ENCODE peak calls at places on chromosome 18, in ten cellular contexts. One of them, this sample, is unnamed.

GRCh38 chr18:2824865-2825264 is 21.9 kb upstream of the EMILIN2 start:
- DNase-seq in lower lobe of right lung: no peak
- DNase-seq in astrocyte: no peak
- DNase-seq in putamen: no peak
- DNase-seq in natural killer cell treated with Interleukin-12 subunit alpha and Interleukin-12 subunit beta and Interleukin-15 and Interleukin-18, amount 100 ng/mL, for 72 hours: no peak
- DNase-seq in stimulated activated CD4-positive, alpha-beta T cell treated with anti-CD3 and anti-CD28 coated beads, Interleukin-1b, Interleukin-23, amount 100 ng/mL, for 48 hours: no peak
- DNase-seq in CD4-positive, alpha-beta T cell: no peak
- DNase-seq in CD8-positive, alpha-beta memory T cell: no peak
- DNase-seq in mesenchymal stem cell: no peak
- DNase-seq in endodermal cell: no peak
- DNase-seq in this sample: no peak

GRCh38 chr18:51137051-51137729 is 60.3 kb downstream of the MEX3C start:
- DNase-seq in lower lobe of right lung: no peak
- DNase-seq in astrocyte: no peak
- DNase-seq in putamen: no peak
- DNase-seq in natural killer cell treated with Interleukin-12 subunit alpha and Interleukin-12 subunit beta and Interleukin-15 and Interleukin-18, amount 100 ng/mL, for 72 hours: no peak
- DNase-seq in stimulated activated CD4-positive, alpha-beta T cell treated with anti-CD3 and anti-CD28 coated beads, Interleukin-1b, Interleukin-23, amount 100 ng/mL, for 48 hours: no peak
- DNase-seq in CD4-positive, alpha-beta T cell: no peak
- DNase-seq in CD8-positive, alpha-beta memory T cell: no peak
- DNase-seq in mesenchymal stem cell: no peak
- DNase-seq in endodermal cell: no peak
- DNase-seq in this sample: no peak

GRCh38 chr18:45626330-45627203 is 11.3 kb downstream of the SLC14A2 start:
- DNase-seq in lower lobe of right lung: no peak
- DNase-seq in astrocyte: peak; percentile 61
- DNase-seq in putamen: peak; percentile 73
- DNase-seq in natural killer cell treated with Interleukin-12 subunit alpha and Interleukin-12 subunit beta and Interleukin-15 and Interleukin-18, amount 100 ng/mL, for 72 hours: peak; percentile 22
- DNase-seq in stimulated activated CD4-positive, alpha-beta T cell treated with anti-CD3 and anti-CD28 coated beads, Interleukin-1b, Interleukin-23, amount 100 ng/mL, for 48 hours: no peak
- DNase-seq in CD4-positive, alpha-beta T cell: no peak
- DNase-seq in CD8-positive, alpha-beta memory T cell: no peak
- DNase-seq in mesenchymal stem cell: peak; percentile 22
- DNase-seq in endodermal cell: peak; percentile 81
- DNase-seq in this sample: no peak

GRCh38 chr18:9015689-9016088 is 86.8 kb upstream of the NDUFV2 start:
- DNase-seq in lower lobe of right lung: no peak
- DNase-seq in astrocyte: no peak
- DNase-seq in putamen: no peak
- DNase-seq in natural killer cell treated with Interleukin-12 subunit alpha and Interleukin-12 subunit beta and Interleukin-15 and Interleukin-18, amount 100 ng/mL, for 72 hours: no peak
- DNase-seq in stimulated activated CD4-positive, alpha-beta T cell treated with anti-CD3 and anti-CD28 coated beads, Interleukin-1b, Interleukin-23, amount 100 ng/mL, for 48 hours: no peak
- DNase-seq in CD4-positive, alpha-beta T cell: no peak
- DNase-seq in CD8-positive, alpha-beta memory T cell: no peak
- DNase-seq in mesenchymal stem cell: no peak
- DNase-seq in endodermal cell: no peak
- DNase-seq in this sample: no peak

GRCh38 chr18:35982404-35983114 is 10.1 kb downstream of the RMP24 start:
- DNase-seq in lower lobe of right lung: no peak
- DNase-seq in astrocyte: peak; percentile 65
- DNase-seq in putamen: no peak
- DNase-seq in natural killer cell treated with Interleukin-12 subunit alpha and Interleukin-12 subunit beta and Interleukin-15 and Interleukin-18, amount 100 ng/mL, for 72 hours: no peak
- DNase-seq in stimulated activated CD4-positive, alpha-beta T cell treated with anti-CD3 and anti-CD28 coated beads, Interleukin-1b, Interleukin-23, amount 100 ng/mL, for 48 hours: no peak
- DNase-seq in CD4-positive, alpha-beta T cell: no peak
- DNase-seq in CD8-positive, alpha-beta memory T cell: no peak
- DNase-seq in mesenchymal stem cell: peak; percentile 25
- DNase-seq in endodermal cell: no peak
- DNase-seq in this sample: no peak

GRCh38 chr18:8801263-8801901 is 96.0 kb downstream of the MTCL1 start:
- DNase-seq in lower lobe of right lung: no peak
- DNase-seq in astrocyte: peak; percentile 97
- DNase-seq in putamen: no peak
- DNase-seq in natural killer cell treated with Interleukin-12 subunit alpha and Interleukin-12 subunit beta and Interleukin-15 and Interleukin-18, amount 100 ng/mL, for 72 hours: no peak
- DNase-seq in stimulated activated CD4-positive, alpha-beta T cell treated with anti-CD3 and anti-CD28 coated beads, Interleukin-1b, Interleukin-23, amount 100 ng/mL, for 48 hours: no peak
- DNase-seq in CD4-positive, alpha-beta T cell: no peak
- DNase-seq in CD8-positive, alpha-beta memory T cell: no peak
- DNase-seq in mesenchymal stem cell: peak; percentile 94
- DNase-seq in endodermal cell: no peak
- DNase-seq in this sample: no peak

GRCh38 chr18:74139888-74140287 is 7.7 kb downstream of the FBXO15 start:
- DNase-seq in lower lobe of right lung: no peak
- DNase-seq in astrocyte: peak; percentile 39
- DNase-seq in putamen: peak; percentile 79
- DNase-seq in natural killer cell treated with Interleukin-12 subunit alpha and Interleukin-12 subunit beta and Interleukin-15 and Interleukin-18, amount 100 ng/mL, for 72 hours: no peak
- DNase-seq in stimulated activated CD4-positive, alpha-beta T cell treated with anti-CD3 and anti-CD28 coated beads, Interleukin-1b, Interleukin-23, amount 100 ng/mL, for 48 hours: peak; percentile 58
- DNase-seq in CD4-positive, alpha-beta T cell: no peak
- DNase-seq in CD8-positive, alpha-beta memory T cell: no peak
- DNase-seq in mesenchymal stem cell: peak; percentile 74
- DNase-seq in endodermal cell: no peak
- DNase-seq in this sample: no peak

GRCh38 chr18:34514957-34515356 is 195.1 kb upstream of the DTNA start:
- DNase-seq in lower lobe of right lung: no peak
- DNase-seq in astrocyte: no peak
- DNase-seq in putamen: no peak
- DNase-seq in natural killer cell treated with Interleukin-12 subunit alpha and Interleukin-12 subunit beta and Interleukin-15 and Interleukin-18, amount 100 ng/mL, for 72 hours: no peak
- DNase-seq in stimulated activated CD4-positive, alpha-beta T cell treated with anti-CD3 and anti-CD28 coated beads, Interleukin-1b, Interleukin-23, amount 100 ng/mL, for 48 hours: no peak
- DNase-seq in CD4-positive, alpha-beta T cell: no peak
- DNase-seq in CD8-positive, alpha-beta memory T cell: no peak
- DNase-seq in mesenchymal stem cell: no peak
- DNase-seq in endodermal cell: no peak
- DNase-seq in this sample: no peak

GRCh38 chr18:71115261-71115660 is 826.4 kb downstream of the SOCS6 start:
- DNase-seq in lower lobe of right lung: no peak
- DNase-seq in astrocyte: no peak
- DNase-seq in putamen: no peak
- DNase-seq in natural killer cell treated with Interleukin-12 subunit alpha and Interleukin-12 subunit beta and Interleukin-15 and Interleukin-18, amount 100 ng/mL, for 72 hours: no peak
- DNase-seq in stimulated activated CD4-positive, alpha-beta T cell treated with anti-CD3 and anti-CD28 coated beads, Interleukin-1b, Interleukin-23, amount 100 ng/mL, for 48 hours: no peak
- DNase-seq in CD4-positive, alpha-beta T cell: no peak
- DNase-seq in CD8-positive, alpha-beta memory T cell: no peak
- DNase-seq in mesenchymal stem cell: no peak
- DNase-seq in endodermal cell: no peak
- DNase-seq in this sample: no peak

GRCh38 chr18:5890261-5890605 is 5.1 kb downstream of the TMEM200C start:
- DNase-seq in lower lobe of right lung: peak; percentile 48
- DNase-seq in astrocyte: peak; percentile 12
- DNase-seq in putamen: no peak
- DNase-seq in natural killer cell treated with Interleukin-12 subunit alpha and Interleukin-12 subunit beta and Interleukin-15 and Interleukin-18, amount 100 ng/mL, for 72 hours: no peak
- DNase-seq in stimulated activated CD4-positive, alpha-beta T cell treated with anti-CD3 and anti-CD28 coated beads, Interleukin-1b, Interleukin-23, amount 100 ng/mL, for 48 hours: no peak
- DNase-seq in CD4-positive, alpha-beta T cell: no peak
- DNase-seq in CD8-positive, alpha-beta memory T cell: no peak
- DNase-seq in mesenchymal stem cell: no peak
- DNase-seq in endodermal cell: peak; percentile 82
- DNase-seq in this sample: no peak

GRCh38 chr18:48715651-48716354 is 177.0 kb downstream of the CTIF start:
- DNase-seq in lower lobe of right lung: peak; percentile 75
- DNase-seq in astrocyte: no peak
- DNase-seq in putamen: peak; percentile 58
- DNase-seq in natural killer cell treated with Interleukin-12 subunit alpha and Interleukin-12 subunit beta and Interleukin-15 and Interleukin-18, amount 100 ng/mL, for 72 hours: no peak
- DNase-seq in stimulated activated CD4-positive, alpha-beta T cell treated with anti-CD3 and anti-CD28 coated beads, Interleukin-1b, Interleukin-23, amount 100 ng/mL, for 48 hours: no peak
- DNase-seq in CD4-positive, alpha-beta T cell: no peak
- DNase-seq in CD8-positive, alpha-beta memory T cell: no peak
- DNase-seq in mesenchymal stem cell: no peak
- DNase-seq in endodermal cell: no peak
- DNase-seq in this sample: no peak